ENCODE peak calls at places on chromosomes 3 and 15, in five cellular contexts. Y, N, S, P and W are unnamed samples.

GRCh38 chr3:4850211-4850927 is 128.9 kb upstream of the BHLHE40 start:
- DNase-seq in S (no peak), N (no peak), P (no peak), Y (no peak), W (no peak)

GRCh38 chr15:68609618-68610017 is 30.8 kb downstream of the CORO2B start:
- DNase-seq in P (peak; percentile 58), S (no peak), N (no peak), Y (peak; percentile 84), W (no peak)

GRCh38 chr3:64667887-64668581 is 19.8 kb downstream of the ADAMTS9 start:
- DNase-seq in N (no peak), Y (peak; percentile 72), P (no peak), S (no peak), W (no peak)

GRCh38 chr15:95024388-95024787 is 793.0 kb downstream of the MCTP2 start:
- DNase-seq in N (no peak), P (peak; percentile 54), Y (no peak), S (peak; percentile 7), W (peak; percentile 50)

GRCh38 chr3:159711560-159712333 is 276.9 kb upstream of the IL12A start:
- DNase-seq in N (peak; percentile 15), P (peak; percentile 92), S (peak; percentile 63), Y (no peak), W (peak; percentile 78)

GRCh38 chr3:115760722-115761121 is 137.4 kb downstream of the GAP43 start:
- DNase-seq in N (no peak), P (no peak), S (no peak), Y (no peak), W (no peak)

GRCh38 chr3:16482770-16483531 is 30.5 kb downstream of the RFTN1 start:
- DNase-seq in P (peak; percentile 77), N (no peak), S (no peak), Y (no peak), W (no peak)

GRCh38 chr3:50336452-50337174 is 4.0 kb downstream of the RASSF1 start:
- DNase-seq in S (no peak), P (no peak), Y (no peak), N (no peak), W (peak; percentile 28)

GRCh38 chr3:152444029-152444641 is 175.4 kb downstream of the MBNL1 start:
- DNase-seq in N (no peak), S (peak; percentile 36), P (peak; percentile 78), Y (no peak), W (peak; percentile 49)

GRCh38 chr3:156816091-156816793 is 9.9 kb upstream of the LEKR1 start:
- DNase-seq in P (peak; percentile 52), Y (peak; percentile 68), N (peak; percentile 49), S (no peak), W (peak; percentile 58)

GRCh38 chr3:113128386-113129015 is 82.9 kb upstream of the BOC start:
- DNase-seq in P (no peak), S (no peak), Y (no peak), N (no peak), W (no peak)

GRCh38 chr15:59222906-59223579 is 16.4 kb downstream of the LDHAL6B start:
- DNase-seq in N (no peak), S (no peak), Y (no peak), P (no peak), W (no peak)

GRCh38 chr3:177615015-177615414 is 417.7 kb upstream of the TBL1XR1 start:
- DNase-seq in P (peak; percentile 98), N (peak; percentile 84), Y (peak; percentile 80), S (peak; percentile 95), W (peak; percentile 14)

GRCh38 chr15:57607570-57608000 is 15.9 kb downstream of the MYZAP start:
- DNase-seq in N (peak; percentile 91), S (no peak), P (peak; percentile 17), Y (peak; percentile 64), W (peak; percentile 53)

GRCh38 chr15:57606816-57607215 is 15.1 kb downstream of the MYZAP start:
- DNase-seq in P (no peak), S (no peak), Y (no peak), N (no peak), W (no peak)

GRCh38 chr15:57610130-57610529 is 18.4 kb downstream of the MYZAP start:
- DNase-seq in N (peak; percentile 52), S (no peak), Y (peak; percentile 82), P (peak; percentile 75), W (peak; percentile 86)

GRCh38 chr15:57611119-57611518 is 19.4 kb downstream of the MYZAP start:
- DNase-seq in P (no peak), Y (no peak), S (no peak), N (no peak), W (no peak)

GRCh38 chr15:57611938-57612337 is 20.2 kb downstream of the MYZAP start:
- DNase-seq in P (peak; percentile 32), S (no peak), Y (no peak), N (peak; percentile 81), W (peak; percentile 39)
- TF ChIP-seq CTCF in P (peak; percentile 46), S (no peak), Y (peak; percentile 45), N (peak; percentile 68), W (peak; percentile 64)

GRCh38 chr15:75920079-75920478 is 16.4 kb downstream of the FBXO22 start:
- DNase-seq in Y (no peak), N (no peak), S (no peak), P (no peak), W (no peak)

GRCh38 chr15:75925440-75925839 is 21.8 kb downstream of the FBXO22 start:
- DNase-seq in Y (no peak), N (no peak), P (no peak), S (no peak), W (no peak)

GRCh38 chr15:75923756-75924155 is 20.1 kb downstream of the FBXO22 start:
- DNase-seq in P (no peak), S (no peak), N (no peak), Y (no peak), W (no peak)

GRCh38 chr15:75924576-75924975 is 20.9 kb downstream of the FBXO22 start:
- DNase-seq in P (no peak), S (no peak), Y (no peak), N (no peak), W (no peak)

DNA sequence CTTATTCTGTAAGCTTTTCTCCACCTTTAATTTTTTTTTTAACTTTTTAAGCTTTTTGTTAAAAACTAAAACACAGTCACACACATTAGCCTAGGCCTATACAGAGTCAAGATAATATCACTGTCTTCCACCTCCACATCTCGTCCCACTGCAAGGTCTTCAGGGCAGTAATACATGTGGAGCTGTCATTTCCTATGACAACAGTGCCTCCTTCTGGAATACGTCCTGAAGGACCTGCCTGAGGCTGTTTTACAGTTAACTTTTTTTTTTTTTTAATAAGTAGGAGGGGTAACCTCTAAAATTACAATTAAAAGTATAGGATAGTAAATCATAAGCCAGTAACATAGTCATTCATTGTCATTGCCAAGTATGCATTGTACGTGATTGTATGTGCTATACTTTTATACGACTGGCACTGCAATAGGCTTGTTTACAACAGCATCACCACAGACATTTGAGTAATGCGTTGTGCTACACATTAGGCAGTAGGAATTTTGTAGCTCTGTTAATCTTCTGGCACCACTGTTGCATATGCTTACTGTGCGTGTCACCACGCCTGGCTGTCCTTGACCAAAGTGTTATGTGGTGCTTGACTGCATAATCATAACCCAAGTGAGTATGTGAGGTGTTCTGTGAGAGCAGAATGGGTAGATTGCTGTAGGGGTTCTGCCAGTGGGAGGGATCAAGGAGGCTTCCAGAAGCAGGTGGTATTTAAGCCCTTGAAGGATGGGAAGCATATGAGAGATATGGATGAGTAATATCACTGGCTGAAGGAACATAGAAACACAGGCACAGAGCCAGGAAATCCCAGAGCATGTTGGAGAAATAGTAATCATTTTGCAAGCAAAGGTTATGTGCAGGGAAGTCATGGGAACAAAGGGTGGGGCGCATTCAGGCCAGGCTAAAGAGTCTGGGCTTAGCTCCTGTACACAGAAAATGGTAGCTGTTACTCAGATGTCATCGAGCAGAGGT is 18.3 kb downstream of the FBXO22 start:
- DNase-seq in P (peak; percentile 98), N (peak; percentile 15), Y (no peak), S (no peak), W (peak; percentile 60)
- TF ChIP-seq CTCF in P (peak; percentile 53), N (peak; percentile 64), Y (peak; percentile 52), S (peak; percentile 41), W (peak; percentile 71)

GRCh38 chr15:77419836-77420609 is at the start of gene PEAK1:
- DNase-seq in N (peak; percentile 98), P (peak; percentile 99), S (peak; percentile 97), Y (peak; percentile 100), W (peak; percentile 99)
- TF ChIP-seq CTCF in N (no peak), P (no peak), S (no peak), Y (no peak), W (no peak)

DNA sequence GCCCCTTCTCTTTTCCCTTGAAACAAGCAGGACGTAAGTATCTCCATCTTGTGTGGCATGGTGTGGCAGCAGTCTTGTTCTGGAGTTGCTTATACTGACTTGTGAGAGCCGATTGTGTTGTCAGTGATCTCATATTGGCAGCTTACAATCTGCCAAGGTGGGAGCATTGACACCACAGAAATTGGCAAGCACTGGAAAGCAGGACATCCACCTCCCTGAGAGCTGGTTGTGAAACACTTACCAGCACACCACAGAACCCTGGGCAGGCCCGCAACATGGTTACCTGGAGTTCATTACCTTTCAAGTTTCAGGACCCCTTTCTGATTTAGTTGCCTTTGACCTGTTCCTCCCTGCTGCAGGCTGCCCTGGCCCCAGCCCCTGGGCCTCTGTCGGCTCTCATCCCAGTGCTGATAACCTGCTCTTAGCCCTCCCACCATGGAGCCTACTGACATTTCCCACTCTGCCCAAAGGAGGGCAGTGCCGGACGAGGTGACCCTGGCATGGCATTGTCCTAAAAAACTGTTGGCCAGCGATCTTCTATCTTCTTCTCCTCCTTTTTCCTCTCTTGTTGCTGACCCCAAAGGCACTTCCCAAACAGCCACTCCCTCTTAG is 10.6 kb upstream of the ATP2B2 start:
- DNase-seq in S (no peak), N (no peak), Y (no peak), P (no peak), W (no peak)
- TF ChIP-seq CTCF in S (no peak), N (peak; percentile 38), Y (no peak), P (no peak), W (peak; percentile 28)

GRCh38 chr15:50463423-50464358 is 39.5 kb downstream of the USP8 start:
- DNase-seq in P (peak; percentile 88), S (peak; percentile 34), Y (no peak), N (no peak), W (no peak)

GRCh38 chr15:50452927-50453326 is 28.7 kb downstream of the USP8 start:
- DNase-seq in P (peak; percentile 70), N (no peak), Y (no peak), S (no peak), W (no peak)

GRCh38 chr15:50458301-50458700 is 34.1 kb downstream of the USP8 start:
- DNase-seq in S (no peak), P (peak; percentile 7), N (no peak), Y (no peak), W (no peak)

GRCh38 chr15:50458713-50459112 is 34.5 kb downstream of the USP8 start:
- DNase-seq in P (no peak), Y (no peak), S (no peak), N (no peak), W (no peak)
- TF ChIP-seq CTCF in P (no peak), Y (no peak), S (no peak), N (no peak), W (no peak)

GRCh38 chr3:148379763-148380162 is 317.9 kb upstream of the AGTR1 start:
- DNase-seq in S (peak; percentile 23), N (no peak), Y (no peak), P (peak; percentile 59), W (peak; percentile 61)
- TF ChIP-seq CTCF in S (peak; percentile 65), N (peak; percentile 62), Y (peak; percentile 24), P (peak; percentile 53), W (peak; percentile 75)